ENCODE peak calls at places on chromosomes 3 and 15, in nine cellular contexts. One of them, this sample, is unnamed.

GRCh38 chr3:170440346-170440745 is 21.7 kb downstream of the CLDN11 start:
- DNase-seq in esophagus squamous epithelium: no peak
- DNase-seq in progenitor cell of endocrine pancreas: no peak
- DNase-seq in uterus: no peak
- DNase-seq in breast epithelium: no peak
- DNase-seq in AG10803: no peak
- DNase-seq in OCI-LY7: no peak
- DNase-seq in cardiac muscle cell: peak; percentile 46
- DNase-seq in ascending aorta: no peak
- DNase-seq in this sample: no peak

GRCh38 chr3:153146191-153147053 is 15.6 kb upstream of the RAP2B start:
- DNase-seq in esophagus squamous epithelium: no peak
- DNase-seq in progenitor cell of endocrine pancreas: no peak
- DNase-seq in uterus: no peak
- DNase-seq in breast epithelium: no peak
- DNase-seq in AG10803: no peak
- DNase-seq in OCI-LY7: no peak
- DNase-seq in cardiac muscle cell: no peak
- DNase-seq in ascending aorta: no peak
- DNase-seq in this sample: no peak

GRCh38 chr3:158058775-158059174 is 47.4 kb downstream of the SHOX2 start:
- DNase-seq in esophagus squamous epithelium: no peak
- DNase-seq in progenitor cell of endocrine pancreas: no peak
- DNase-seq in uterus: no peak
- DNase-seq in breast epithelium: no peak
- DNase-seq in AG10803: no peak
- DNase-seq in OCI-LY7: no peak
- DNase-seq in cardiac muscle cell: no peak
- DNase-seq in ascending aorta: no peak
- DNase-seq in this sample: no peak

GRCh38 chr15:56821721-56822425 is 88.6 kb upstream of the ZNF280D start:
- DNase-seq in esophagus squamous epithelium: no peak
- DNase-seq in progenitor cell of endocrine pancreas: peak; percentile 43
- DNase-seq in uterus: peak; percentile 46
- DNase-seq in breast epithelium: peak; percentile 60
- DNase-seq in AG10803: peak; percentile 69
- DNase-seq in OCI-LY7: peak; percentile 47
- DNase-seq in cardiac muscle cell: peak; percentile 79
- DNase-seq in ascending aorta: no peak
- DNase-seq in this sample: no peak

GRCh38 chr15:70748281-70748747 is 15.0 kb downstream of the UACA start:
- DNase-seq in esophagus squamous epithelium: no peak
- DNase-seq in progenitor cell of endocrine pancreas: no peak
- DNase-seq in uterus: peak; percentile 34
- DNase-seq in breast epithelium: no peak
- DNase-seq in AG10803: peak; percentile 55
- DNase-seq in OCI-LY7: no peak
- DNase-seq in cardiac muscle cell: no peak
- DNase-seq in ascending aorta: peak; percentile 85
- DNase-seq in this sample: no peak

GRCh38 chr3:158809642-158810041 is 7.8 kb downstream of the MFSD1 start:
- DNase-seq in esophagus squamous epithelium: no peak
- DNase-seq in progenitor cell of endocrine pancreas: no peak
- DNase-seq in uterus: no peak
- DNase-seq in breast epithelium: no peak
- DNase-seq in AG10803: no peak
- DNase-seq in OCI-LY7: no peak
- DNase-seq in cardiac muscle cell: no peak
- DNase-seq in ascending aorta: no peak
- DNase-seq in this sample: no peak

GRCh38 chr3:117719316-117719926 is 1009.8 kb downstream of the TUSC7 start:
- DNase-seq in esophagus squamous epithelium: no peak
- DNase-seq in progenitor cell of endocrine pancreas: no peak
- DNase-seq in uterus: no peak
- DNase-seq in breast epithelium: no peak
- DNase-seq in AG10803: peak; percentile 31
- DNase-seq in OCI-LY7: peak; percentile 57
- DNase-seq in cardiac muscle cell: peak; percentile 37
- DNase-seq in ascending aorta: no peak
- DNase-seq in this sample: no peak

GRCh38 chr3:146156801-146157310 is 4.1 kb downstream of the PLOD2 start:
- DNase-seq in esophagus squamous epithelium: no peak
- DNase-seq in progenitor cell of endocrine pancreas: no peak
- DNase-seq in uterus: no peak
- DNase-seq in breast epithelium: no peak
- DNase-seq in AG10803: no peak
- DNase-seq in OCI-LY7: no peak
- DNase-seq in cardiac muscle cell: no peak
- DNase-seq in ascending aorta: no peak
- DNase-seq in this sample: no peak

GRCh38 chr15:31207246-31207645 is 105.7 kb upstream of the TRPM1 start:
- DNase-seq in esophagus squamous epithelium: no peak
- DNase-seq in progenitor cell of endocrine pancreas: no peak
- DNase-seq in uterus: no peak
- DNase-seq in breast epithelium: no peak
- DNase-seq in AG10803: no peak
- DNase-seq in OCI-LY7: no peak
- DNase-seq in cardiac muscle cell: no peak
- DNase-seq in ascending aorta: no peak
- DNase-seq in this sample: no peak

GRCh38 chr3:111717601-111718000 is 122.5 kb upstream of the ZBED2 start:
- DNase-seq in esophagus squamous epithelium: no peak
- DNase-seq in progenitor cell of endocrine pancreas: peak; percentile 46
- DNase-seq in uterus: peak; percentile 85
- DNase-seq in breast epithelium: peak; percentile 75
- DNase-seq in AG10803: peak; percentile 85
- DNase-seq in OCI-LY7: peak; percentile 78
- DNase-seq in cardiac muscle cell: peak; percentile 92
- DNase-seq in ascending aorta: peak; percentile 92
- DNase-seq in this sample: peak; percentile 54
- TF ChIP-seq CTCF in esophagus squamous epithelium: peak; percentile 97
- TF ChIP-seq CTCF in progenitor cell of endocrine pancreas: peak; percentile 95
- TF ChIP-seq CTCF in uterus: peak; percentile 96
- TF ChIP-seq CTCF in breast epithelium: peak; percentile 98
- TF ChIP-seq CTCF in AG10803: peak; percentile 94
- TF ChIP-seq CTCF in OCI-LY7: peak; percentile 95
- TF ChIP-seq CTCF in cardiac muscle cell: peak; percentile 82
- TF ChIP-seq CTCF in ascending aorta: peak; percentile 95
- TF ChIP-seq CTCF in this sample: no peak

GRCh38 chr3:190513409-190514162 is at the start of gene IL1RAP:
- DNase-seq in esophagus squamous epithelium: peak; percentile 70
- DNase-seq in progenitor cell of endocrine pancreas: peak; percentile 77
- DNase-seq in uterus: peak; percentile 87
- DNase-seq in breast epithelium: peak; percentile 87
- DNase-seq in AG10803: peak; percentile 94
- DNase-seq in OCI-LY7: peak; percentile 89
- DNase-seq in cardiac muscle cell: peak; percentile 96
- DNase-seq in ascending aorta: peak; percentile 94
- DNase-seq in this sample: peak; percentile 59

GRCh38 chr3:190516416-190516815 is 2.5 kb downstream of the IL1RAP start:
- DNase-seq in esophagus squamous epithelium: no peak
- DNase-seq in progenitor cell of endocrine pancreas: no peak
- DNase-seq in uterus: no peak
- DNase-seq in breast epithelium: no peak
- DNase-seq in AG10803: peak; percentile 20
- DNase-seq in OCI-LY7: no peak
- DNase-seq in cardiac muscle cell: no peak
- DNase-seq in ascending aorta: no peak
- DNase-seq in this sample: no peak

GRCh38 chr3:190519886-190520285 is 6.0 kb downstream of the IL1RAP start:
- DNase-seq in esophagus squamous epithelium: no peak
- DNase-seq in progenitor cell of endocrine pancreas: no peak
- DNase-seq in uterus: no peak
- DNase-seq in breast epithelium: no peak
- DNase-seq in AG10803: peak; percentile 54
- DNase-seq in OCI-LY7: no peak
- DNase-seq in cardiac muscle cell: no peak
- DNase-seq in ascending aorta: no peak
- DNase-seq in this sample: no peak

GRCh38 chr3:190514163-190515153 is 573 bp downstream of the IL1RAP start:
- DNase-seq in esophagus squamous epithelium: no peak
- DNase-seq in progenitor cell of endocrine pancreas: no peak
- DNase-seq in uterus: peak; percentile 41
- DNase-seq in breast epithelium: peak; percentile 53
- DNase-seq in AG10803: peak; percentile 52
- DNase-seq in OCI-LY7: peak; percentile 7
- DNase-seq in cardiac muscle cell: peak; percentile 73
- DNase-seq in ascending aorta: peak; percentile 67
- DNase-seq in this sample: no peak

DNA sequence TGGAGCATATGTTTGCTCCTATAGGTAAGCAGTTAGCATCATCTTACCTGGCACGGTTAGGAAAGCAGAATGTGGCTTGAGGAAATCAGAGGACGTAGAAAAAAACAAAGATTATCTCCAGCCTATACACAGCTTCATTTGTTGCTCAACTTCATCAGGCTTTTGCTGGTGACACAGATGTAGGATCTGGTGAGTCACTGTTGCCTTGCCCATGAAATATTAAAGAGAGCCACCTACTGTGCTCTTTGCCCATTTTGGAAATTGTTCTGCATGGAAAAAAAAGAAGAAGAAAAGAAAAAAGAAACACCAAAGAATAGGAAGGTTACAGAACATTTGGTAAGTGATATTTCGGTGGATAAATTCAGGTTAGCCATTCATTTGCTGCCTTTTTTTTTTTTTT is 3.8 kb downstream of the IL1RAP start:
- DNase-seq in esophagus squamous epithelium: no peak
- DNase-seq in progenitor cell of endocrine pancreas: no peak
- DNase-seq in uterus: no peak
- DNase-seq in breast epithelium: no peak
- DNase-seq in AG10803: peak; percentile 59
- DNase-seq in OCI-LY7: no peak
- DNase-seq in cardiac muscle cell: peak; percentile 70
- DNase-seq in ascending aorta: no peak
- DNase-seq in this sample: no peak
- TF ChIP-seq CTCF in esophagus squamous epithelium: no peak
- TF ChIP-seq CTCF in progenitor cell of endocrine pancreas: no peak
- TF ChIP-seq CTCF in uterus: no peak
- TF ChIP-seq CTCF in breast epithelium: no peak
- TF ChIP-seq CTCF in AG10803: peak; percentile 18
- TF ChIP-seq CTCF in OCI-LY7: no peak
- TF ChIP-seq CTCF in cardiac muscle cell: no peak
- TF ChIP-seq CTCF in ascending aorta: no peak
- TF ChIP-seq CTCF in this sample: no peak

DNA sequence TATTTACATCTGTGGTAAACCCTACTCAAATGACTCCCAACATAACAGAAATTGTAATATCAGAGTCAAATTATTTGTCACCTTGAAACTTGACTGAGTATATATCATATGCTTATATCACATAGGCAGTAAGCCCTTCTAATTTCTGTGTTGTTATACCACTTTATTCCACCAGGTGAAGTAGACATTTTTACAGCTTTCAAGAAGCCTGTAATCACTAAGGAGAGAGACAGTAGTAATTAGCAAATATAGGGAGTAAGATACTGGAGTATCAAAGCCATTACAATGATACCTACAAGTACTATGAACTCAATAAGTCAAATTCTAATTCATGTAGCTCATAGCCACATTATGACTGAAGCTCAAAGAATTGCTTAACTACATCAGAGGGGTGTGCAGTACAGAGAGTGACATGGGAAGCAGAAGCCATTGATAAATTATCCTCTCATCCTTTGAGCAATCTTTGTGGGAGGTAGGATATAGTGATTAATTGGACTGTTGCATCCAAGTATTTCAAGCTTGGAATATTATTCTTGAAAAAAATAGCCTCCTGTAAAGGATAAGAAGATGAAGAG is 1005.8 kb downstream of the ZPLD1 start:
- DNase-seq in esophagus squamous epithelium: no peak
- DNase-seq in progenitor cell of endocrine pancreas: no peak
- DNase-seq in uterus: no peak
- DNase-seq in breast epithelium: no peak
- DNase-seq in AG10803: no peak
- DNase-seq in OCI-LY7: peak; percentile 2
- DNase-seq in cardiac muscle cell: no peak
- DNase-seq in ascending aorta: no peak
- DNase-seq in this sample: no peak
- TF ChIP-seq CTCF in esophagus squamous epithelium: no peak
- TF ChIP-seq CTCF in progenitor cell of endocrine pancreas: peak; percentile 49
- TF ChIP-seq CTCF in uterus: no peak
- TF ChIP-seq CTCF in breast epithelium: no peak
- TF ChIP-seq CTCF in AG10803: peak; percentile 38
- TF ChIP-seq CTCF in OCI-LY7: peak; percentile 54
- TF ChIP-seq CTCF in cardiac muscle cell: no peak
- TF ChIP-seq CTCF in ascending aorta: no peak
- TF ChIP-seq CTCF in this sample: no peak

GRCh38 chr3:58305882-58306661 is at the start of the genes HTD2 and RPP14:
- DNase-seq in esophagus squamous epithelium: peak; percentile 77
- DNase-seq in progenitor cell of endocrine pancreas: peak; percentile 92
- DNase-seq in uterus: peak; percentile 99
- DNase-seq in breast epithelium: peak; percentile 99
- DNase-seq in AG10803: peak; percentile 97
- DNase-seq in OCI-LY7: peak; percentile 99
- DNase-seq in cardiac muscle cell: peak; percentile 99
- DNase-seq in ascending aorta: peak; percentile 99
- DNase-seq in this sample: peak; percentile 94

GRCh38 chr3:58308728-58309127 is 2.4 kb downstream of the HTD2 start:
- DNase-seq in esophagus squamous epithelium: no peak
- DNase-seq in progenitor cell of endocrine pancreas: no peak
- DNase-seq in uterus: peak; percentile 40
- DNase-seq in breast epithelium: no peak
- DNase-seq in AG10803: no peak
- DNase-seq in OCI-LY7: no peak
- DNase-seq in cardiac muscle cell: peak; percentile 15
- DNase-seq in ascending aorta: no peak
- DNase-seq in this sample: no peak

DNA sequence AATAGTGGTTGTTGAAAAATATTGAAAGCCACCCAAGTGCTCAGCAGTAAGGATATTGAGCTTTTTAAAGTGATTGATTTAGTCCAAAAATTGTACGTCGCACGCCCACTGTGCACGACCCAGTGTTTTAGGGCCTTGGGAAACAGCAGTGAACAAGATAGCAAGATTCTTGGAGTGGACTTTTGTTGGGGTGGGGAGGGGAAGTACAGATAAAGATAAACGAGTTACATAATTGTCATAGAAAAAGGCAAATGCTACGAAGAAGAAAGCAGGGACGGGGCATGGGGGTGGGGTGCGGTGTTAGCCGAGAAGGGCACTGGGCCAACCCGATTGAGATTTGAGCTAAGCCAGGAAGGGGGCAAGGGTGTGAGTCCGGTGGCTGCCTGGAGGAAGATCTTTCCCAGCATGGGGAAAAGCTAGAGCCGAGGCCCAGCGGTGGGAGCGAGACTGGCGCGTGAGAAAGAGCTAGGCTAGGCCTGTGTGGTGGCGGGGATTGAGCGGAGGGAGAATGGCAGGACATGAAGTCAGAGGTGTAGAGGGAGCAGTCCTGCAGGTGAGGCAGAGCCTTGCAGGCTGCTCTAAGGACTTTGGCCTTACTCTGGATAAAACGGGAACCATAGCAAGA is 454 bp downstream of the HTD2 start:
- DNase-seq in esophagus squamous epithelium: no peak
- DNase-seq in progenitor cell of endocrine pancreas: peak; percentile 15
- DNase-seq in uterus: peak; percentile 54
- DNase-seq in breast epithelium: no peak
- DNase-seq in AG10803: peak; percentile 27
- DNase-seq in OCI-LY7: peak; percentile 69
- DNase-seq in cardiac muscle cell: peak; percentile 25
- DNase-seq in ascending aorta: no peak
- DNase-seq in this sample: no peak
- TF ChIP-seq CTCF in esophagus squamous epithelium: peak; percentile 6
- TF ChIP-seq CTCF in progenitor cell of endocrine pancreas: no peak
- TF ChIP-seq CTCF in uterus: no peak
- TF ChIP-seq CTCF in breast epithelium: no peak
- TF ChIP-seq CTCF in AG10803: peak; percentile 30
- TF ChIP-seq CTCF in OCI-LY7: no peak
- TF ChIP-seq CTCF in cardiac muscle cell: no peak
- TF ChIP-seq CTCF in ascending aorta: peak; percentile 30
- TF ChIP-seq CTCF in this sample: no peak